ENCODE peak calls at places on chromosomes 4 and X, in ten cellular contexts. F, I, W, G, H, O, K, U, V and J are unnamed samples.

GRCh38 chr4:165326831-165327210 is 648 bp upstream of the MSMO1 start:
- DNase-seq in F (no peak), I (no peak), W (no peak), G (no peak), H (no peak), O (peak; percentile 79), K (no peak), U (peak; percentile 36), V (peak; percentile 67), J (no peak)

GRCh38 chr4:183448436-183448835 is 4.0 kb downstream of the CDKN2AIP start:
- DNase-seq in F (no peak), I (no peak), W (no peak), G (no peak), H (no peak), O (no peak), K (no peak), U (no peak), V (no peak), J (no peak)

GRCh38 chrX:15128838-15129237 is 141.0 kb downstream of the ASB9 start:
- DNase-seq in F (no peak), I (no peak), W (no peak), G (no peak), H (no peak), O (no peak), K (no peak), U (no peak), V (peak; percentile 7), J (no peak)

GRCh38 chrX:105063743-105064142 is 156.8 kb downstream of the TEX13A start:
- DNase-seq in F (no peak), I (no peak), W (no peak), G (no peak), H (no peak), O (peak; percentile 67), K (no peak), U (no peak), V (no peak), J (no peak)

GRCh38 chr4:86497980-86498379 is 96.1 kb upstream of the PTPN13 start:
- DNase-seq in F (no peak), I (no peak), W (no peak), G (no peak), H (no peak), O (peak; percentile 49), K (no peak), U (no peak), V (no peak), J (no peak)

GRCh38 chrX:153875391-153876111 is 10.4 kb downstream of the L1CAM start:
- DNase-seq in F (peak; percentile 8), I (no peak), W (peak; percentile 52), G (no peak), H (peak; percentile 67), O (peak; percentile 91), K (no peak), U (peak; percentile 46), V (peak; percentile 64), J (peak; percentile 58)

GRCh38 chrX:14712096-14712495 is 160.8 kb downstream of the FANCB start:
- DNase-seq in F (no peak), I (no peak), W (no peak), G (no peak), H (no peak), O (no peak), K (no peak), U (no peak), V (no peak), J (no peak)

GRCh38 chrX:136710324-136710951 is 62.5 kb downstream of the CD40LG start:
- DNase-seq in F (peak; percentile 32), I (no peak), W (no peak), G (no peak), H (no peak), O (no peak), K (no peak), U (peak; percentile 77), V (no peak), J (no peak)

GRCh38 chr4:187480146-187481145 is 515.1 kb upstream of the ZFP42 start:
- DNase-seq in F (peak; percentile 39), I (no peak), W (no peak), G (no peak), H (no peak), O (no peak), K (no peak), U (no peak), V (peak; percentile 11), J (no peak)

DNA sequence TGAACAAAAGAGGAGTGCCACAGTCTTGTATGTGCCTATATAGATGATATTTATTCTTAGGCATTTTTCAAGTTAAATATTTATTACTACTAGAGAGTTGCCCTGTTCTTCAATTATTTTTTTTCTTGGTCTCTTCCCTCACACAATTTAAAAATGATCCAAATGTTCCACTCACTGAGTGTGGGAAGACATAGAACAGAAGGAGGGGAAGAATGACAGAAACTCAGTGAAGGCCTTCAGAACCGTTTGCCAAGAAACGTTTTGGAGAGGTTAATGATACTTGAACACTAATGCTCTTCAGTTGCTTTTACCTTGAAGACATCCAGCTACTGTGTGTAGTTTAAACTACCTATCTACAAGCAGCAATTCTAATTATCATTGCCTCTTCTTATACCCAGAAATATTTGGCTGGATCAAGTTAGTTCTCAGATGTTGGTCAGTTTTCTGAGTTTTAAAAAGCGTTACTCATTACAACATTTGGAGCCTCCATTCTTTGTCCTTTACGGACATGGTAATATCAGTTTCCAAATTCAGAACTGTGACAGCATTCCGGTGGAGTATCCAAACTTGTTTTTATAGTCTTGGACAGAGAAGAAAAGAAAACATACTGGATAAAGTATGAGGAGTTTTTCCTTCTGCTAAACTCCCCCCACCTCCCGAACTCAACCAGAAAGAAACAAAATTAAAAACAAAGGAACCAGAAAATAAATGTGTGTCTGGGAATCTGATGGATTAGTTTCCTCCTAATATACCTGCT is 389.7 kb downstream of the SPRY1 start:
- DNase-seq in F (peak; percentile 17), I (no peak), W (no peak), G (no peak), H (no peak), O (no peak), K (no peak), U (no peak), V (no peak), J (no peak)
- H3K4me1 ChIP-seq in F (peaks cover 32% of the 10 kb centered on the region), I (no peaks in the 10 kb centered on the region), W (peaks cover 27% of the 10 kb centered on the region), G (peaks cover 1% of the 10 kb centered on the region), H (peaks cover 49% of the 10 kb centered on the region), O (no peaks in the 10 kb centered on the region), K (no peaks in the 10 kb centered on the region), U (no peaks in the 10 kb centered on the region), V (no peaks in the 10 kb centered on the region), J (no peaks in the 10 kb centered on the region)

DNA sequence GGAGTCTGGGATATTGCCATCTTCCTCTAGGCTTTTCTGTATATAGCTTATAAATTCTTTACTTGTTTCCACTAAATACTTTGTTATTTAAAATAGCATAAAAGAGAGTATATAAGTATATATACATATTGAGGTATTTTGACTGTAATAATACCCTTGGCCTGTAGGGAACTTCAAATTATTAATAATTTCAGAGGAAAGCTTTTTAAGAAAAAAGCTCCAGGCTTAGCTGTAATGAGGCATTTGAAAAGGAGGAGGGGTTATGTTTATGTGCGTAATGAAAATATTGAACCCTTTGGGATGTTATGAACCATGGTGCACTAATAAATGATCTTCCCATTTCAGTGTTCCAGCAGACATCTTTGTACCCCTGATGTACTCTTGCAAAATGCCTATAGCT is 578.1 kb downstream of the RPA4 start:
- DNase-seq in F (no peak), I (no peak), W (no peak), G (no peak), H (no peak), O (no peak), K (no peak), U (no peak), V (no peak), J (no peak)
- TF ChIP-seq CTCF in F (no peak), I (no peak), W (no peak), G (no peak), H (no peak), O (peak; percentile 52), K (no peak), U (no peak), V (no peak), J (no peak)

GRCh38 chr4:21765810-21766407 is 182.7 kb downstream of the KCNIP4 start:
- DNase-seq in F (peak; percentile 35), I (no peak), W (no peak), G (peak; percentile 47), H (no peak), O (peak; percentile 90), K (peak; percentile 26), U (peak; percentile 51), V (peak; percentile 75), J (no peak)

GRCh38 chr4:21763865-21764264 is 184.7 kb downstream of the KCNIP4 start:
- DNase-seq in F (no peak), I (no peak), W (no peak), G (no peak), H (no peak), O (no peak), K (no peak), U (no peak), V (no peak), J (no peak)

GRCh38 chr4:21769404-21770147 is 179.0 kb downstream of the KCNIP4 start:
- DNase-seq in F (peak; percentile 90), I (no peak), W (no peak), G (no peak), H (no peak), O (no peak), K (peak; percentile 26), U (no peak), V (no peak), J (no peak)

DNA sequence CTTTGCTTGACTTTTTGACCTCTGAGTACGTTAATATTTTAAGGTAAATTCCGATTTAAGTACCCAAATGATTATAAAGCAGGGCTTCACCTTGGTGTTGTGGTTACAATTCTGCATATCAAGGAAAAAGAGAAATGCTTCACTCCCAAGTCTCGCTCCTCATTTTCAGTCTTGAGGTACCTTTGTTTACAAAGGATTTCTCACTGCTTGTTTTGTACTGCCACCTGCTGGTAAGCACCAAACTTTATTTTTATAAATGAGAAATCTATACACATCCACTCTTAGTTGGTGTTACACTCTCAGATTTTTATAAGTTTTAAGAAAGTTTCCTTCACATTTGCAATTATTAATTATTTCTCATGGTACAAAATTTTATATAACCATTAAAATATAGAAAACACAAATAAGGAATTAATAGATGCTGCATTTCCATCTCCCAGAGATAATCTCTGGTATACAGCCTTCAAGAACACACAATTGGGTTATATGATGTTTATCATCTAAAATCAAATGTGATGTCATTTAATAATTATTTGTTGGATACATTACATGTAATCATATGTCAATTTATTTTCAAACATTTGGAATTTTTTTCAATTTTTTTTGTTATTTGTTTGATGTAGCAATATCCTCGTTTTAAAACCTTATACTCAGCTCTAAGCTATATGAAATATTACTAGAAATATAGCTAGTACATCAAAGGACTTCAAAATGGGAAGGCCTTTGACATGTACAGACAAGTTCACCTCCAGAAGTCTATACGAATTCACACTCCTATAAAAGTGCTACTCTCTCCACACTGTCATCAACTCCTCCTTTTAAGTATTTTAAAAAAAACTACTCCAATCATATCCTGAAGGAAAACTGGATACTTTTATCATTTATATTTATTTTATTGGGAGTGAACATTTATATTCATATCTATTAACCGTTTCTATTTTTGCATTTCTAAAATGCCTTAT is 179.9 kb downstream of the KCNIP4 start:
- DNase-seq in F (peak; percentile 50), I (no peak), W (no peak), G (no peak), H (no peak), O (no peak), K (peak; percentile 40), U (peak; percentile 55), V (peak; percentile 54), J (no peak)
- H3K27ac ChIP-seq in F (no peak overlapping the region), I (no peak overlapping the region), W (no peak overlapping the region), G (no peak overlapping the region), H (no peak overlapping the region), O (no peak overlapping the region), K (no peak overlapping the region), U (no peak overlapping the region), V (no peak overlapping the region), J (no peak overlapping the region)

DNA sequence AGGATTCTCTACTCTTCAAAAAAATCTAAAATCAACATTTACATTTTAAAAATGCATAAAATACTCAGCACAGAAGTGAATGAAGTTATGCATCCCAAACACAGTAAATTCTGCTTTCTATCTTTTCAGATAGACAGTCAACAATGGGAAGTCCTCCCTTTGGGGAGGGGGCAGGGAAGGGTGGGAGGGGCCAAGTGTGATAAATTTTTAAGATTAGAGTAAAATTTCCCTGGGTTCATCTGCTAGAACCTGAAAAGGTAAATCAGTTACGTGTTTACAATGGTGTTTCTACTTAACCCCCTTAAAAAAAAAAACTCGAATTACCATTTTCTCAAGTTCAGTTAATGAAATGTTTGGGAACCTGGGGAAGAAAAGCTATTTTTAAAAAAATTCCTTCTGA is 9.2 kb downstream of the PITX2 start:
- DNase-seq in F (no peak), I (no peak), W (no peak), G (no peak), H (no peak), O (peak; percentile 66), K (no peak), U (no peak), V (no peak), J (no peak)
- H3K4me1 ChIP-seq in F (no peaks in the 10 kb centered on the region), I (no peaks in the 10 kb centered on the region), W (no peaks in the 10 kb centered on the region), G (peaks cover 12% of the 10 kb centered on the region), H (peaks cover 10% of the 10 kb centered on the region), O (peaks cover 24% of the 10 kb centered on the region), K (peaks cover 11% of the 10 kb centered on the region), U (no peaks in the 10 kb centered on the region), V (peaks cover 13% of the 10 kb centered on the region), J (no peaks in the 10 kb centered on the region)